ENCODE peak calls at places on chromosomes 1 and 21, in four cellular contexts. One of them, this sample, is unnamed.

GRCh38 chr1:57549280-57549679 is 125.4 kb upstream of the DAB1 start:
- ATAC-seq in pancreas: no peak
- ATAC-seq in right cardiac atrium: no peak
- ATAC-seq in lower lobe of right lung: no peak
- ATAC-seq in this sample: no peak

GRCh38 chr1:184215274-184215925 is 163.9 kb downstream of the TSEN15 start:
- ATAC-seq in lower lobe of right lung: peak
- ATAC-seq in pancreas: no peak
- ATAC-seq in right cardiac atrium: no peak
- ATAC-seq in this sample: no peak

GRCh38 chr1:92862605-92863004 is 30.8 kb downstream of the RPL5 start:
- ATAC-seq in lower lobe of right lung: no peak
- ATAC-seq in right cardiac atrium: no peak
- ATAC-seq in pancreas: no peak
- ATAC-seq in this sample: no peak

GRCh38 chr1:164673584-164674214 is 114.7 kb downstream of the PBX1 start:
- ATAC-seq in right cardiac atrium: no peak
- ATAC-seq in pancreas: no peak
- ATAC-seq in lower lobe of right lung: no peak
- ATAC-seq in this sample: no peak

GRCh38 chr1:233599542-233600073 is 14.3 kb upstream of the KCNK1 start:
- ATAC-seq in lower lobe of right lung: no peak
- ATAC-seq in pancreas: no peak
- ATAC-seq in right cardiac atrium: no peak
- ATAC-seq in this sample: no peak

GRCh38 chr1:33126411-33127000 is 45.6 kb downstream of the AZIN2 start:
- ATAC-seq in lower lobe of right lung: no peak
- ATAC-seq in pancreas: no peak
- ATAC-seq in right cardiac atrium: no peak
- ATAC-seq in this sample: no peak

GRCh38 chr1:244163861-244164562 is 112.9 kb downstream of the ZBTB18 start:
- ATAC-seq in lower lobe of right lung: peak
- ATAC-seq in pancreas: no peak
- ATAC-seq in right cardiac atrium: peak
- ATAC-seq in this sample: no peak

GRCh38 chr1:230170153-230170547 is 103.1 kb downstream of the GALNT2 start:
- ATAC-seq in pancreas: no peak
- ATAC-seq in right cardiac atrium: no peak
- ATAC-seq in lower lobe of right lung: no peak
- ATAC-seq in this sample: no peak

GRCh38 chr1:231841616-231842344 is 215.2 kb downstream of the DISC1 start:
- ATAC-seq in pancreas: no peak
- ATAC-seq in lower lobe of right lung: no peak
- ATAC-seq in right cardiac atrium: no peak
- ATAC-seq in this sample: no peak

GRCh38 chr1:206985162-206985749 is 15.0 kb upstream of the FCAMR start:
- ATAC-seq in pancreas: no peak
- ATAC-seq in right cardiac atrium: no peak
- ATAC-seq in lower lobe of right lung: no peak
- ATAC-seq in this sample: no peak

GRCh38 chr1:181936768-181937581 is 124.5 kb downstream of the ZNF648 start:
- ATAC-seq in lower lobe of right lung: peak
- ATAC-seq in pancreas: peak
- ATAC-seq in right cardiac atrium: peak
- ATAC-seq in this sample: peak

GRCh38 chr1:164787834-164788231 is 228.8 kb downstream of the PBX1 start:
- ATAC-seq in right cardiac atrium: no peak
- ATAC-seq in lower lobe of right lung: no peak
- ATAC-seq in pancreas: no peak
- ATAC-seq in this sample: no peak

GRCh38 chr1:154478639-154479038 is 23.4 kb upstream of the TDRD10 start:
- ATAC-seq in lower lobe of right lung: peak
- ATAC-seq in right cardiac atrium: no peak
- ATAC-seq in pancreas: no peak
- ATAC-seq in this sample: no peak

GRCh38 chr1:201015551-201016091 is 7.9 kb downstream of the KIF21B start:
- ATAC-seq in right cardiac atrium: no peak
- ATAC-seq in lower lobe of right lung: no peak
- ATAC-seq in pancreas: no peak
- ATAC-seq in this sample: peak

GRCh38 chr21:43262427-43262826 is 93.6 kb downstream of the CRYAA start:
- ATAC-seq in lower lobe of right lung: peak
- ATAC-seq in pancreas: peak
- ATAC-seq in right cardiac atrium: peak
- ATAC-seq in this sample: peak

GRCh38 chr1:207217778-207218511 is 103.5 kb upstream of the CD55 start:
- ATAC-seq in lower lobe of right lung: no peak
- ATAC-seq in right cardiac atrium: no peak
- ATAC-seq in pancreas: no peak
- ATAC-seq in this sample: no peak

GRCh38 chr1:54490361-54491248 is 57.4 kb upstream of the ACOT11 start:
- ATAC-seq in lower lobe of right lung: no peak
- ATAC-seq in right cardiac atrium: no peak
- ATAC-seq in pancreas: no peak
- ATAC-seq in this sample: no peak

GRCh38 chr1:32447469-32448185 is 17.2 kb upstream of the ZBTB8B start:
- ATAC-seq in pancreas: no peak
- ATAC-seq in right cardiac atrium: no peak
- ATAC-seq in lower lobe of right lung: no peak
- ATAC-seq in this sample: no peak

GRCh38 chr1:201419737-201420607 is 1.6 kb downstream of the TNNI1 start:
- ATAC-seq in right cardiac atrium: peak
- ATAC-seq in lower lobe of right lung: no peak
- ATAC-seq in pancreas: no peak
- ATAC-seq in this sample: no peak

GRCh38 chr1:230340778-230341546 is 85.2 kb downstream of the PGBD5 start:
- ATAC-seq in lower lobe of right lung: no peak
- ATAC-seq in pancreas: no peak
- ATAC-seq in right cardiac atrium: peak
- ATAC-seq in this sample: no peak

GRCh38 chr21:18986197-18986596 is 582.6 kb upstream of the TMPRSS15 start:
- ATAC-seq in pancreas: no peak
- ATAC-seq in lower lobe of right lung: no peak
- ATAC-seq in right cardiac atrium: no peak
- ATAC-seq in this sample: no peak